ENCODE peak calls at places on chromosomes 3 and 15, in five cellular contexts. One of them, this sample, is unnamed.

GRCh38 chr3:9932535-9932842 is 1.1 kb upstream of the CRELD1 start:
- DNase-seq in brain microvascular endothelial cell: no peak
- DNase-seq in epithelial cell of esophagus: no peak
- DNase-seq in psoas muscle: no peak
- DNase-seq in A549: no peak
- DNase-seq in this sample: no peak

GRCh38 chr3:50275996-50276761 is 2.7 kb upstream of the LSMEM2 start:
- DNase-seq in brain microvascular endothelial cell: no peak
- DNase-seq in epithelial cell of esophagus: no peak
- DNase-seq in psoas muscle: no peak
- DNase-seq in A549: no peak
- DNase-seq in this sample: no peak

GRCh38 chr3:106589306-106589942 is 720.6 kb upstream of the CBLB start:
- DNase-seq in brain microvascular endothelial cell: no peak
- DNase-seq in epithelial cell of esophagus: peak; percentile 94
- DNase-seq in psoas muscle: no peak
- DNase-seq in A549: no peak
- DNase-seq in this sample: no peak

GRCh38 chr3:126034481-126035361 is 49.2 kb downstream of the SLC41A3 start:
- DNase-seq in brain microvascular endothelial cell: no peak
- DNase-seq in epithelial cell of esophagus: no peak
- DNase-seq in psoas muscle: no peak
- DNase-seq in A549: no peak
- DNase-seq in this sample: no peak

GRCh38 chr3:54918516-54918915 is 9.3 kb downstream of the LRTM1 start:
- DNase-seq in brain microvascular endothelial cell: no peak
- DNase-seq in epithelial cell of esophagus: no peak
- DNase-seq in psoas muscle: no peak
- DNase-seq in A549: no peak
- DNase-seq in this sample: no peak

GRCh38 chr3:13004376-13004775 is 68.9 kb downstream of the IQSEC1 start:
- DNase-seq in brain microvascular endothelial cell: no peak
- DNase-seq in epithelial cell of esophagus: no peak
- DNase-seq in psoas muscle: no peak
- DNase-seq in A549: no peak
- DNase-seq in this sample: peak; percentile 56

GRCh38 chr15:78368671-78369070 is 28.5 kb downstream of the CRABP1 start:
- DNase-seq in brain microvascular endothelial cell: peak; percentile 3
- DNase-seq in epithelial cell of esophagus: peak; percentile 22
- DNase-seq in psoas muscle: no peak
- DNase-seq in A549: no peak
- DNase-seq in this sample: peak; percentile 41

GRCh38 chr3:127889976-127890650 is 24.9 kb upstream of the KBTBD12 start:
- DNase-seq in brain microvascular endothelial cell: no peak
- DNase-seq in epithelial cell of esophagus: peak; percentile 33
- DNase-seq in psoas muscle: no peak
- DNase-seq in A549: no peak
- DNase-seq in this sample: no peak

GRCh38 chr15:68583321-68583720 is 4.5 kb downstream of the CORO2B start:
- DNase-seq in brain microvascular endothelial cell: no peak
- DNase-seq in epithelial cell of esophagus: no peak
- DNase-seq in psoas muscle: no peak
- DNase-seq in A549: no peak
- DNase-seq in this sample: peak; percentile 49

GRCh38 chr15:64892850-64893403 is 18.8 kb upstream of the ANKDD1A start:
- DNase-seq in brain microvascular endothelial cell: no peak
- DNase-seq in epithelial cell of esophagus: no peak
- DNase-seq in psoas muscle: no peak
- DNase-seq in A549: no peak
- DNase-seq in this sample: no peak

GRCh38 chr3:189744235-189744634 is 113.0 kb downstream of the TP63 start:
- DNase-seq in brain microvascular endothelial cell: no peak
- DNase-seq in epithelial cell of esophagus: no peak
- DNase-seq in psoas muscle: no peak
- DNase-seq in A549: no peak
- DNase-seq in this sample: no peak
- TF ChIP-seq CTCF in brain microvascular endothelial cell: peak; percentile 23
- TF ChIP-seq CTCF in epithelial cell of esophagus: no peak
- TF ChIP-seq CTCF in psoas muscle: no peak
- TF ChIP-seq CTCF in A549: no peak
- TF ChIP-seq CTCF in this sample: no peak

DNA sequence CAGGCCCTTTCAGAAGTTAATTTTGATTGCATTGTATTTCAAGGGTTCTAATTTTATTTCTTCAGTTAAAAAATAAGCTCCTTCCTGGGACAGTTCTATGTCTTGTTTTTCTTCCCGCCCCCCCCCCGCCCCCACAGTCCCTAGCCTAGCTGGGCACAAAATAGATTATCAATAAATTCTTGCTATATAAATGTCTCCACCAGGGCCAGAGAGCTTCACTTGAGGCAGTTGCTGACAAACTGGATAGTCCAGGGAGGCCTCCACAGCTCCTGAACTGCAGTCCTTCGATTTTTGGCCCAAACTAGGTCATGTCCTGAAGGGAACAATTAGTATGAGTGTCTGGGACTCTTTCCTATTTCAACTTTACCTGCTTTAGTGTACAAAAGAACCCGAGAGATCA is 9.9 kb upstream of the CSPG5 start:
- DNase-seq in brain microvascular endothelial cell: no peak
- DNase-seq in epithelial cell of esophagus: no peak
- DNase-seq in psoas muscle: no peak
- DNase-seq in A549: no peak
- DNase-seq in this sample: no peak
- TF ChIP-seq CTCF in brain microvascular endothelial cell: no peak
- TF ChIP-seq CTCF in epithelial cell of esophagus: no peak
- TF ChIP-seq CTCF in psoas muscle: no peak
- TF ChIP-seq CTCF in A549: no peak
- TF ChIP-seq CTCF in this sample: no peak

DNA sequence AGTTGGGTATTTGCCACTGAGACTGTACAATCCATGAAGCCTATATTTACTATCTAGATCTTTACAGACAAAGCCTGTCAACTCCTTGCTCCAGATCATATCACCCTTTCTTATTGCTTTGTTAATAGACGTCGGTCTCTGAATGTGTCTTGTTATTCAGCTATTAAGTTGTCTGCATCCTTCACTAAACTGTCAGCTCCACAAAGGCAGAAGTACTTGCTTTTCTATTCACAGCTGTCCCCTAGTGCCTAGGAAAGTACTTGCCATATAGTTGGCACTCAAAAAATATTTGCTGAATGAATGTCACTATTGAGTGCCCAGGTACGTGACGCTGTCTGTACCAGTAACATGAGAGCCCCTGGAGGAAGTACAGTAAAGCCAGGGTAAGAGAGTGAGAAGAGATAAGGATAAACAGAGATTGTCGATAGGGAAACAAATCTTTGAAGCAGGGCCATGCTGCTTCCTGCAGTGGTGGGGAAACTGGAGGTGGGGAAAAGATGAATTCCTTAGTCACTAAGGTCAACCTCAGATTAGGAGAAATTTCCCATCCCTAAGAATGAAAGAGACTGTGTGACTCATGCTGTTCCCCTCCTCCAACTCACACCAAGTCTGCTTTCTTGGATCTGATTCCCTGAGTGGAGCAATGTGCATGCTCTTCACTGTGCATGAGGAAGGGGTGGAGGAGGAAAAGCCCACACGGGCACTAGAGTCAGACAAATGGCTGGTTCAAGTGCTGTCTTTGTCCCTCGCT is 36.3 kb downstream of the PRICKLE2 start:
- DNase-seq in brain microvascular endothelial cell: peak; percentile 93
- DNase-seq in epithelial cell of esophagus: peak; percentile 93
- DNase-seq in psoas muscle: no peak
- DNase-seq in A549: peak; percentile 92
- DNase-seq in this sample: no peak
- TF ChIP-seq CTCF in brain microvascular endothelial cell: no peak
- TF ChIP-seq CTCF in epithelial cell of esophagus: no peak
- TF ChIP-seq CTCF in psoas muscle: no peak
- TF ChIP-seq CTCF in A549: no peak
- TF ChIP-seq CTCF in this sample: no peak

DNA sequence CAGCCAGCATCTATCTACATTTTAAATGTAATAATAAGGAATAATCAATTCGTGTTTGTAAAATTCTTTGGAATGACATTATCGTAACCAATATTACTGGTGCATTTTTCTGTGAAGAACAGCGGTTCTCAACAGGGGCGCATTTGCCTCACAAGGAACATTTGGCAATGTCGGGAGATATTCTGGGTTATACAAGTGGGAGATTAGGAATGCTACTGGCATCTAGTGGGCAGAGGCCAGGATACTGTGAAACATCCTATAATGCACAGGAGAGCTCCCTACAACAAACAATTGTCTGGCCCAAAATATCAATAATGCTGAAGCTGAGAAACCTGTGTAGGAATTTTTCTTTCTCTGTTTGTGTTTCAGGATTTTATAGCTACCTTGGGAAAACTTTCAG is 25.0 kb downstream of the ACP3 start:
- DNase-seq in brain microvascular endothelial cell: no peak
- DNase-seq in epithelial cell of esophagus: no peak
- DNase-seq in psoas muscle: no peak
- DNase-seq in A549: peak; percentile 9
- DNase-seq in this sample: no peak
- TF ChIP-seq CTCF in brain microvascular endothelial cell: peak; percentile 3
- TF ChIP-seq CTCF in epithelial cell of esophagus: peak; percentile 50
- TF ChIP-seq CTCF in psoas muscle: no peak
- TF ChIP-seq CTCF in A549: peak; percentile 21
- TF ChIP-seq CTCF in this sample: no peak

GRCh38 chr15:73239564-73240208 is 129.1 kb downstream of the HCN4 start:
- DNase-seq in brain microvascular endothelial cell: peak; percentile 6
- DNase-seq in epithelial cell of esophagus: peak; percentile 27
- DNase-seq in psoas muscle: no peak
- DNase-seq in A549: peak; percentile 40
- DNase-seq in this sample: no peak
- TF ChIP-seq CTCF in brain microvascular endothelial cell: peak; percentile 44
- TF ChIP-seq CTCF in epithelial cell of esophagus: peak; percentile 45
- TF ChIP-seq CTCF in psoas muscle: peak; percentile 4
- TF ChIP-seq CTCF in A549: peak; percentile 27
- TF ChIP-seq CTCF in this sample: peak; percentile 63

DNA sequence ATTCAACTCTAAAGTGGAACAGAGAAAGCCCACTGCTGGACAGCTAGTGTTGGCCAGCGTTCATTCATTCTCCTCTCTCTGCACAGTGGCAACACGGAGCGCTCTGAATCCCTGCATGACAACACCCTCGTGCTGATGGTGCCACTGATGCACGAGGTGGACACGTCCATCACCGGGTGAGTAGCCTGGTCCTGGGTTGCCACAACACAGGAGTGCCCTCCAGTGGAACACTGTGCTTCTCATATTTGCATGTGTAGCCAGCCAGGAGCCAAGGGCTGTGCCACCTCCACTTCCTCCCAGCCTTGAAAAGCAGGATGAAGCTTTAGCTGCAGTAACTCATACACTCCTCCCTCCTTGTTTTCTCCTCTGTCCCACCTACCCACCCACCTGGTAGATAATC is 120.0 kb upstream of the CTDSPL start:
- DNase-seq in brain microvascular endothelial cell: no peak
- DNase-seq in epithelial cell of esophagus: peak; percentile 49
- DNase-seq in psoas muscle: peak; percentile 59
- DNase-seq in A549: peak; percentile 43
- DNase-seq in this sample: no peak
- TF ChIP-seq CTCF in brain microvascular endothelial cell: peak; percentile 35
- TF ChIP-seq CTCF in epithelial cell of esophagus: peak; percentile 60
- TF ChIP-seq CTCF in psoas muscle: peak; percentile 41
- TF ChIP-seq CTCF in A549: peak; percentile 39
- TF ChIP-seq CTCF in this sample: peak; percentile 74

GRCh38 chr15:81813215-81813614 is 232.6 kb downstream of the MEX3B start:
- DNase-seq in brain microvascular endothelial cell: no peak
- DNase-seq in epithelial cell of esophagus: no peak
- DNase-seq in psoas muscle: no peak
- DNase-seq in A549: peak; percentile 9
- DNase-seq in this sample: no peak
- TF ChIP-seq CTCF in brain microvascular endothelial cell: peak; percentile 38
- TF ChIP-seq CTCF in epithelial cell of esophagus: peak; percentile 23
- TF ChIP-seq CTCF in psoas muscle: no peak
- TF ChIP-seq CTCF in A549: no peak
- TF ChIP-seq CTCF in this sample: peak; percentile 46

DNA sequence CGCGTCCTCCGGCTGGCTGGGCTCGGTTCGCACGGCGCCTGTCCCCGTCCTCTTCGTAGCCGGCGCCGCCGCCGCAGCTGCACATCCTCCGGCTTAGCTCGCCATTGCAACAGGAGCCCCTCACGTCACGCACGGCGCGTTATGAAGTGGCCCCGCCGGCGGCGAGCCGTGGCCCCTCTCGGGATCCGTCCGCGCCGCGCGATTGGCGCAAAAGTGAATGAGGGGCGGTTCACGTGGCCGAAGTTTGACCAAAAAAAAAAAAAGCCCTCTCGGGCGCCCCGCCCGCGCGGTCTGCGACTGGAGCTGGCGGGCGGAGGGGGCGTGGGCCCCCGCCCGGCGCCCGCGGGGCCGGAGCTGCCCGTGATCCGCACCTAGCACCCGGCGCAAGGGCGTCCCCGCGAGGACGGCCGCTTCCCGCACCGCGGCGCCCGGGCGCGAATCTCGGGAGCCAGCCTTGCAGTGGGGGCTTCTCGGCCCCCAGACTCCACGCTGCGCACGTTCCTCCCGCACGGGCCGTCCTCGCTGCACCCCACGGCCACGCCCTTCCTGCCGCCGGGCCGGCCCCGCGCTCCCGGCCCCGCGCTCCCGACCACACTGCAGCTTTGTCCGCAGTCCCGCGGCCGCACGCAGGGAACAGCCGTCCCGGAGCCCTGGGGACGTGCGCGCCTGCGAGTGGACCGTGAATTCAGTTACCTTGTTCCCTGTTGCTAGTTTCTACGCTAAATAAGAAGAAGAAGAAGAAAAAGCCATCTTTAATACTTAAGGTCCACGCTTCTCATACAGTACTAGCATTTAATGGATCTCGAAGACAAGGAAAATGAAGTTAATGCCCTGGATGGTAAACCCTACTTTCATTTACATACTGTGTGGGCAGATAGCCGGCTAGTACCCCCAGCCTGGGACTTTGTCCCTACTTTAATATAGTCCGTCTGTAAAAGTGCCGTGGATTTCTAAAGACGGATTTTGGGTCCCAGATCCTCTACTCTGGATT is at the start of gene CHSY1:
- DNase-seq in brain microvascular endothelial cell: peak; percentile 86
- DNase-seq in epithelial cell of esophagus: peak; percentile 92
- DNase-seq in psoas muscle: peak; percentile 97
- DNase-seq in A549: peak; percentile 92
- DNase-seq in this sample: peak; percentile 97
- TF ChIP-seq CTCF in brain microvascular endothelial cell: no peak
- TF ChIP-seq CTCF in epithelial cell of esophagus: no peak
- TF ChIP-seq CTCF in psoas muscle: peak; percentile 22
- TF ChIP-seq CTCF in A549: peak; percentile 44
- TF ChIP-seq CTCF in this sample: peak; percentile 68

This sample was measured in chondrocyte.